ENCODE peak calls at places on chromosomes 4 and X, in ten cellular contexts. V, X, W, I, F, E, N, H, T and L are unnamed samples.

GRCh38 chrX:150543230-150544155 is 24.9 kb upstream of the MTM1 start:
- ATAC-seq in H (no peak), N (no peak), F (no peak), W (peak; percentile 21), T (no peak), E (peak; percentile 84), V (peak; percentile 54), I (peak; percentile 18), X (no peak), L (peak; percentile 50)

GRCh38 chr4:123017078-123017477 is 94.7 kb upstream of the NUDT6 start:
- ATAC-seq in W (no peak), V (no peak), X (no peak), I (no peak), F (no peak), T (no peak), H (no peak), N (no peak), E (no peak), L (no peak)

GRCh38 chr4:23934915-23935314 is 45.1 kb upstream of the PPARGC1A start:
- ATAC-seq in F (no peak), I (no peak), X (peak; percentile 68), E (no peak), N (no peak), W (no peak), V (no peak), T (peak; percentile 80), H (no peak), L (no peak)

GRCh38 chr4:128393111-128393704 is 105.6 kb upstream of the PGRMC2 start:
- ATAC-seq in H (no peak), E (no peak), V (no peak), T (peak; percentile 77), N (no peak), W (no peak), X (peak; percentile 86), I (no peak), F (no peak), L (no peak)

GRCh38 chr4:20393486-20394100 is 141.9 kb downstream of the SLIT2 start:
- ATAC-seq in X (no peak), H (no peak), W (no peak), E (no peak), T (no peak), F (no peak), V (no peak), I (no peak), N (no peak), L (no peak)

GRCh38 chr4:24226667-24227066 is 336.8 kb upstream of the PPARGC1A start:
- ATAC-seq in E (no peak), F (no peak), I (no peak), T (no peak), H (no peak), N (no peak), W (no peak), V (no peak), X (peak; percentile 36), L (no peak)

GRCh38 chr4:3851211-3851610 is 85.0 kb downstream of the ADRA2C start:
- ATAC-seq in V (no peak), F (no peak), N (no peak), W (no peak), X (no peak), E (no peak), H (no peak), T (no peak), I (no peak), L (no peak)

GRCh38 chr4:93182722-93183121 is 645.8 kb upstream of the ATOH1 start:
- ATAC-seq in W (no peak), V (no peak), H (no peak), X (no peak), I (no peak), N (no peak), T (no peak), F (no peak), E (no peak), L (no peak)

GRCh38 chrX:39309018-39309620 is 507.9 kb downstream of the MID1IP1 start:
- ATAC-seq in H (peak; percentile 49), V (no peak), T (no peak), W (no peak), N (peak; percentile 76), X (no peak), E (peak; percentile 89), I (peak; percentile 93), F (peak; percentile 88), L (peak; percentile 93)

GRCh38 chrX:107506596-107507031 is 57.2 kb downstream of the FRMPD3 start:
- ATAC-seq in N (no peak), E (no peak), T (no peak), H (no peak), F (no peak), V (no peak), X (no peak), I (peak; percentile 15), W (peak; percentile 34), L (no peak)

GRCh38 chrX:23749576-23749975 is 6.5 kb upstream of the ACOT9 start:
- ATAC-seq in F (no peak), V (no peak), T (no peak), N (no peak), W (no peak), I (no peak), X (no peak), E (no peak), H (no peak), L (no peak)

GRCh38 chr4:4842476-4843441 is 16.7 kb upstream of the MSX1 start:
- ATAC-seq in F (no peak), X (no peak), I (no peak), T (no peak), N (no peak), H (no peak), W (peak; percentile 68), E (no peak), V (no peak), L (peak; percentile 88)

GRCh38 chrX:69123481-69123880 is 41.8 kb downstream of the PJA1 start:
- ATAC-seq in F (no peak), W (no peak), X (no peak), E (no peak), T (no peak), I (no peak), N (no peak), H (no peak), V (no peak), L (no peak)

GRCh38 chrX:30283456-30284200 is 25.6 kb downstream of the NR0B1 start:
- ATAC-seq in H (no peak), N (no peak), T (no peak), W (no peak), X (no peak), V (no peak), E (no peak), F (no peak), I (peak; percentile 49), L (peak; percentile 58)

GRCh38 chr4:173517781-173518371 is 12.2 kb downstream of the HAND2 start:
- ATAC-seq in W (no peak), T (peak; percentile 14), X (peak; percentile 33), N (no peak), F (no peak), E (no peak), V (no peak), I (no peak), H (no peak), L (no peak)

GRCh38 chr4:95142877-95143412 is 385.2 kb downstream of the BMPR1B start:
- ATAC-seq in N (no peak), H (no peak), F (no peak), I (no peak), V (no peak), W (no peak), X (no peak), T (no peak), E (no peak), L (no peak)

GRCh38 chr4:98430708-98431403 is 169.7 kb downstream of the RAP1GDS1 start:
- ATAC-seq in F (peak; percentile 60), I (no peak), W (no peak), X (no peak), E (no peak), T (no peak), H (no peak), V (no peak), N (no peak), L (peak; percentile 85)

GRCh38 chr4:90994883-90995484 is 867.8 kb downstream of the CCSER1 start:
- ATAC-seq in H (no peak), V (no peak), X (no peak), N (no peak), T (no peak), E (no peak), F (no peak), W (no peak), I (no peak), L (no peak)